ENCODE peak calls at places on chromosome 22, in eight cellular contexts. G is iPS DF 6.9, Z is right atrium auricular region, D is caudate nucleus, R is left ventricle myocardium inferior, W is endodermal cell, C is right cardiac atrium, Q is heart right ventricle. Y is an unnamed sample.

GRCh38 chr22:36398602-36399472 is 11.1 kb upstream of the MYH9 start:
- DNase-seq in G (no peak), Z (no peak), D (no peak), R (no peak), W (no peak), C (no peak), Q (no peak), Y (peak; percentile 93)

GRCh38 chr22:43789452-43789851 is 22.7 kb downstream of the EFCAB6 start:
- DNase-seq in G (no peak), Z (peak; percentile 67), D (no peak), R (peak; percentile 28), W (no peak), C (peak; percentile 79), Q (peak; percentile 55), Y (peak; percentile 79)

GRCh38 chr22:17634696-17635095 is 3.9 kb upstream of the BCL2L13 start:
- DNase-seq in G (no peak), Z (no peak), D (no peak), R (no peak), W (no peak), C (no peak), Q (no peak), Y (peak; percentile 54)

GRCh38 chr22:38142606-38143005 is 32.1 kb upstream of the BAIAP2L2 start:
- DNase-seq in G (no peak), Z (no peak), D (no peak), R (no peak), W (no peak), C (no peak), Q (no peak), Y (no peak)

GRCh38 chr22:36461665-36462474 is 19.6 kb downstream of the TXN2 start:
- DNase-seq in G (no peak), Z (no peak), D (no peak), R (peak; percentile 38), W (peak; percentile 93), C (peak; percentile 50), Q (no peak), Y (peak; percentile 88)

GRCh38 chr22:30159561-30160353 is 79.5 kb downstream of the HORMAD2 start:
- DNase-seq in G (no peak), Z (no peak), D (no peak), R (no peak), W (no peak), C (no peak), Q (no peak), Y (peak; percentile 55)

GRCh38 chr22:20429254-20430100 is 8.1 kb downstream of the SCARF2 start:
- DNase-seq in G (no peak), Z (peak; percentile 56), D (no peak), R (peak; percentile 56), W (peak; percentile 96), C (peak; percentile 86), Q (no peak), Y (peak; percentile 87)

GRCh38 chr22:37316875-37317371 is 34.6 kb downstream of the CYTH4 start:
- DNase-seq in G (peak; percentile 54), Z (peak; percentile 77), D (peak; percentile 26), R (peak; percentile 69), W (peak; percentile 93), C (peak; percentile 86), Q (peak; percentile 78), Y (peak; percentile 97)

GRCh38 chr22:44448271-44448780 is 49.7 kb downstream of the RTL6 start:
- DNase-seq in G (no peak), Z (peak; percentile 82), D (no peak), R (peak; percentile 76), W (peak; percentile 34), C (peak; percentile 88), Q (peak; percentile 67), Y (peak; percentile 98)

GRCh38 chr22:25508161-25508560 is 56.3 kb upstream of the GRK3 start:
- DNase-seq in G (no peak), Z (no peak), D (no peak), R (no peak), W (no peak), C (no peak), Q (no peak), Y (no peak)

GRCh38 chr22:21632237-21632895 is at the start of gene CCDC116:
- DNase-seq in G (no peak), Z (no peak), D (no peak), R (no peak), W (peak; percentile 86), C (peak; percentile 74), Q (no peak), Y (peak; percentile 74)

GRCh38 chr22:21074092-21074715 is 28.5 kb downstream of the LRRC74B start:
- DNase-seq in G (no peak), Z (no peak), D (no peak), R (no peak), W (no peak), C (no peak), Q (no peak), Y (peak; percentile 97)

GRCh38 chr22:37607010-37607911 is 1.4 kb upstream of the GGA1 start:
- DNase-seq in G (peak; percentile 94), Z (peak; percentile 75), D (peak; percentile 15), R (peak; percentile 78), W (peak; percentile 99), C (peak; percentile 92), Q (peak; percentile 78), Y (peak; percentile 97)

GRCh38 chr22:38187413-38188212 is 6.0 kb upstream of the PLA2G6 start:
- DNase-seq in G (no peak), Z (no peak), D (no peak), R (no peak), W (no peak), C (peak; percentile 19), Q (no peak), Y (no peak)

GRCh38 chr22:19120829-19121630 is 1.2 kb downstream of the DGCR2 start:
- DNase-seq in G (no peak), Z (no peak), D (no peak), R (no peak), W (peak; percentile 81), C (no peak), Q (peak; percentile 15), Y (peak; percentile 94)

GRCh38 chr22:31492151-31492550 is 2.5 kb upstream of the EIF4ENIF1 start:
- DNase-seq in G (no peak), Z (no peak), D (no peak), R (no peak), W (no peak), C (no peak), Q (no peak), Y (no peak)

GRCh38 chr22:31497148-31497938 is 1.0 kb downstream of the SFI1 start:
- DNase-seq in G (no peak), Z (no peak), D (no peak), R (no peak), W (no peak), C (no peak), Q (no peak), Y (no peak)

GRCh38 chr22:31496007-31496734 is at the start of gene SFI1:
- DNase-seq in G (peak; percentile 52), Z (peak; percentile 91), D (peak; percentile 80), R (peak; percentile 93), W (peak; percentile 95), C (peak; percentile 97), Q (peak; percentile 92), Y (peak; percentile 98)

GRCh38 chr22:31496735-31497146 is 405 bp downstream of the SFI1 start:
- DNase-seq in G (no peak), Z (no peak), D (no peak), R (no peak), W (no peak), C (peak; percentile 70), Q (peak; percentile 23), Y (no peak)

DNA sequence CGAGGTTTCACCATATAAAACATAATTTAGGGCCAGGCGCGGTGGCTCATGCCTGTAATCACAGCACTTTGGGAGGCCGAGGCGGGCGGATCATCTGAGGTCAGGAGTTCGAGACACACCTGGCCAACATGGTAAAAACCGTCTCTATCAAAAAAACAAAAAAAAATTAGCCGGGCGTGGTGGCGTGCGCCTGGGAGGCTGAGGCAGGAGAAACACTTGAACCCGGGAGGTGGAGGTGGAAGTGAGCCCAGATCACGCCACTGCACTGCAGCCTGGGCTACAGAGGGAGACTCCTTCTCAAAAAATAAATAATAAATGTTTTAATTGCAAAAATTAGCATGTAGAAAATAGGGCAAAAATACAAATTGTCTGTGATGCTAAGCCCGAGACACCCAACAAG is 993 bp upstream of the SFI1 start:
- DNase-seq in G (no peak), Z (no peak), D (no peak), R (no peak), W (no peak), C (no peak), Q (no peak), Y (no peak)
- H3K27ac ChIP-seq in G (no peak overlapping the region), Z (peak overlapping the region; percentile 74), D (peak overlapping the region; percentile 92), R (peak overlapping the region; percentile 86), W (no peak overlapping the region), C (no peak overlapping the region), Q (peak overlapping the region; percentile 82), Y (no peak overlapping the region)

GRCh38 chr22:46652081-46652929 is 32.1 kb downstream of the GRAMD4 start:
- DNase-seq in G (no peak), Z (no peak), D (no peak), R (peak; percentile 56), W (no peak), C (peak; percentile 77), Q (peak; percentile 76), Y (peak; percentile 95)
- H3K27ac ChIP-seq in G (no peak overlapping the region), Z (peak overlapping the region; percentile 88), D (no peak overlapping the region), R (peak overlapping the region; percentile 96), W (peak overlapping the region; percentile 79), C (peak overlapping the region; percentile 7), Q (peak overlapping the region; percentile 85), Y (no peak overlapping the region)

GRCh38 chr22:26718905-26719304 is 61.5 kb downstream of the MIAT start:
- DNase-seq in G (no peak), Z (no peak), D (no peak), R (no peak), W (no peak), C (no peak), Q (no peak), Y (peak; percentile 87)
- H3K27ac ChIP-seq in G (no peak overlapping the region), Z (no peak overlapping the region), D (no peak overlapping the region), R (no peak overlapping the region), W (no peak overlapping the region), C (no peak overlapping the region), Q (no peak overlapping the region), Y (peak overlapping the region; percentile 40)

GRCh38 chr22:40240160-40240559 is 62.4 kb downstream of the TNRC6B start:
- DNase-seq in G (no peak), Z (no peak), D (no peak), R (no peak), W (no peak), C (no peak), Q (no peak), Y (no peak)
- H3K27ac ChIP-seq in G (no peak overlapping the region), Z (no peak overlapping the region), D (no peak overlapping the region), R (peak overlapping the region; percentile 18), W (no peak overlapping the region), C (no peak overlapping the region), Q (peak overlapping the region; percentile 13), Y (no peak overlapping the region)

GRCh38 chr22:39364646-39365405 is 15.0 kb downstream of the SYNGR1 start:
- DNase-seq in G (no peak), Z (no peak), D (no peak), R (no peak), W (no peak), C (peak; percentile 3), Q (no peak), Y (peak; percentile 94)

GRCh38 chr22:39362271-39362670 is 12.5 kb downstream of the SYNGR1 start:
- DNase-seq in G (no peak), Z (no peak), D (no peak), R (no peak), W (peak; percentile 78), C (no peak), Q (no peak), Y (peak; percentile 82)

GRCh38 chr22:39362932-39363331 is 13.1 kb downstream of the SYNGR1 start:
- DNase-seq in G (no peak), Z (no peak), D (no peak), R (no peak), W (no peak), C (no peak), Q (no peak), Y (peak; percentile 44)

GRCh38 chr22:39365406-39365782 is 15.6 kb downstream of the SYNGR1 start:
- DNase-seq in G (no peak), Z (no peak), D (no peak), R (no peak), W (no peak), C (no peak), Q (no peak), Y (no peak)

GRCh38 chr22:39363751-39364484 is 14.1 kb downstream of the SYNGR1 start:
- DNase-seq in G (no peak), Z (no peak), D (no peak), R (no peak), W (no peak), C (no peak), Q (no peak), Y (peak; percentile 90)
- H3K27ac ChIP-seq in G (no peak overlapping the region), Z (no peak overlapping the region), D (peak overlapping the region; percentile 41), R (peak overlapping the region; percentile 27), W (peak overlapping the region; percentile 56), C (no peak overlapping the region), Q (peak overlapping the region; percentile 36), Y (no peak overlapping the region)